ENCODE peak calls at places on chromosomes 4 and X, in six cellular contexts. V is IMR-90, L is heart left ventricle, M is Peyer's patch, R is tibial nerve, Z is uterus. Q is an unnamed sample.

GRCh38 chr4:58587856-58588255 is 1477.7 kb upstream of the IGFBP7 start:
- DNase-seq in R (no peak), V (no peak), L (no peak), Z (no peak), M (no peak), Q (no peak)

GRCh38 chr4:143486314-143486713 is 27.2 kb upstream of the SMARCA5 start:
- DNase-seq in L (no peak), M (no peak), R (no peak), Z (no peak), V (no peak), Q (no peak)

GRCh38 chrX:67692246-67692645 is 148.4 kb downstream of the AR start:
- DNase-seq in L (no peak), M (no peak), V (peak; percentile 16), R (no peak), Z (no peak), Q (no peak)

GRCh38 chr4:159434496-159435241 is 331.8 kb downstream of the RAPGEF2 start:
- DNase-seq in M (no peak), L (no peak), R (no peak), V (peak; percentile 65), Z (no peak), Q (no peak)

GRCh38 chrX:114675365-114675764 is 91.5 kb downstream of the HTR2C start:
- DNase-seq in L (no peak), Z (no peak), V (no peak), M (no peak), R (no peak), Q (no peak)

GRCh38 chr4:53717064-53717549 is 125.8 kb upstream of the LNX1 start:
- DNase-seq in Z (no peak), V (peak; percentile 73), M (no peak), R (no peak), L (no peak), Q (no peak)

GRCh38 chrX:36986231-36986630 is 21.9 kb upstream of the FAM47C start:
- DNase-seq in R (no peak), L (no peak), M (no peak), Z (no peak), V (no peak), Q (no peak)

GRCh38 chrX:13377537-13377936 is 57.7 kb upstream of the ATXN3L start:
- DNase-seq in M (no peak), V (peak; percentile 95), L (peak; percentile 34), Z (peak; percentile 46), R (no peak), Q (no peak)

GRCh38 chr4:40550900-40551546 is 78.6 kb downstream of the RBM47 start:
- DNase-seq in V (peak; percentile 52), R (no peak), Z (no peak), M (peak; percentile 59), L (no peak), Q (no peak)

GRCh38 chrX:116961872-116962582 is 499.3 kb upstream of the CT83 start:
- DNase-seq in Z (no peak), R (no peak), V (no peak), M (no peak), L (no peak), Q (no peak)

GRCh38 chr4:86543560-86544312 is 50.4 kb upstream of the PTPN13 start:
- DNase-seq in R (no peak), V (no peak), L (no peak), M (no peak), Z (no peak), Q (no peak)

GRCh38 chr4:11626046-11626445 is 197.4 kb upstream of the HS3ST1 start:
- DNase-seq in R (no peak), V (no peak), L (no peak), Z (no peak), M (no peak), Q (no peak)

GRCh38 chr4:93203708-93204107 is 624.8 kb upstream of the ATOH1 start:
- DNase-seq in R (no peak), V (peak; percentile 12), M (no peak), L (no peak), Z (no peak), Q (no peak)

GRCh38 chr4:31016322-31017061 is 296.3 kb downstream of the PCDH7 start:
- DNase-seq in V (no peak), L (no peak), R (no peak), Z (no peak), M (no peak), Q (no peak)

GRCh38 chr4:115355329-115355728 is 241.9 kb upstream of the NDST4 start:
- DNase-seq in V (no peak), R (no peak), M (no peak), Z (no peak), L (no peak), Q (no peak)

GRCh38 chrX:40094041-40094899 is 3.5 kb downstream of the BCOR start:
- DNase-seq in M (peak; percentile 79), Z (peak; percentile 40), V (peak; percentile 55), R (peak; percentile 51), L (peak; percentile 57), Q (peak; percentile 76)

GRCh38 chrX:112704226-112704625 is 24.5 kb upstream of the LHFPL1 start:
- DNase-seq in M (no peak), R (no peak), Z (no peak), V (no peak), L (no peak), Q (no peak)

GRCh38 chrX:154411322-154411980 is at the start of gene TAFAZZIN:
- DNase-seq in Z (peak; percentile 73), L (peak; percentile 79), M (peak; percentile 89), R (peak; percentile 34), V (peak; percentile 52), Q (peak; percentile 81)

GRCh38 chrX:18833071-18833731 is 125.8 kb downstream of the PPEF1 start:
- DNase-seq in M (no peak), R (peak; percentile 24), V (peak; percentile 16), Z (peak; percentile 62), L (peak; percentile 35), Q (peak; percentile 80)

GRCh38 chrX:24668111-24668510 is 21.0 kb upstream of the PCYT1B start:
- DNase-seq in M (no peak), V (no peak), R (no peak), Z (no peak), L (no peak), Q (no peak)

GRCh38 chrX:19647731-19648588 is 132.7 kb upstream of the MAP3K15 start:
- DNase-seq in R (no peak), L (no peak), V (peak; percentile 51), Z (no peak), M (no peak), Q (no peak)

GRCh38 chr4:101279377-101279871 is 67.9 kb downstream of the PPP3CA start:
- DNase-seq in Z (peak; percentile 71), R (peak; percentile 48), V (peak; percentile 97), L (peak; percentile 66), M (no peak), Q (no peak)

GRCh38 chr4:996994-997374 is 3.8 kb upstream of the SLC26A1 start:
- DNase-seq in Z (no peak), M (no peak), L (no peak), V (no peak), R (no peak), Q (no peak)

GRCh38 chr4:175453456-175453855 is 358.6 kb downstream of the GPM6A start:
- DNase-seq in M (no peak), Z (no peak), R (no peak), V (no peak), L (no peak), Q (no peak)

GRCh38 chrX:115134366-115134765 is 54.8 kb upstream of the RBMXL3 start:
- DNase-seq in V (peak; percentile 2), Z (no peak), L (no peak), R (no peak), M (no peak), Q (no peak)

GRCh38 chr4:15882675-15883086 is 55.9 kb downstream of the FGFBP1 start:
- DNase-seq in Z (peak; percentile 44), R (peak; percentile 33), M (peak; percentile 66), L (peak; percentile 39), V (peak; percentile 82), Q (peak; percentile 62)

GRCh38 chr4:17708992-17709759 is 72.2 kb downstream of the FAM184B start:
- DNase-seq in V (no peak), R (no peak), L (no peak), Z (no peak), M (no peak), Q (no peak)

GRCh38 chrX:6226053-6226645 is 2.5 kb downstream of the NLGN4X start:
- DNase-seq in Z (no peak), L (no peak), V (no peak), M (no peak), R (no peak), Q (no peak)

GRCh38 chrX:40734956-40735317 is 405 bp downstream of the MED14 start:
- DNase-seq in R (no peak), M (peak; percentile 62), V (no peak), Z (peak; percentile 36), L (peak; percentile 20), Q (no peak)

GRCh38 chr4:180567080-180567479 is 1676.1 kb upstream of the TENM3 start:
- DNase-seq in R (no peak), M (no peak), V (no peak), Z (no peak), L (no peak), Q (no peak)

GRCh38 chr4:17347445-17347844 is 164.4 kb downstream of the QDPR start:
- DNase-seq in R (peak; percentile 48), V (peak; percentile 19), L (no peak), M (no peak), Z (no peak), Q (no peak)

GRCh38 chrX:129609395-129609794 is 45.4 kb downstream of the APLN start:
- DNase-seq in Z (no peak), R (no peak), V (no peak), M (no peak), L (no peak), Q (no peak)

GRCh38 chrX:53223068-53223693 is 1.8 kb downstream of the KDM5C start:
- DNase-seq in Z (no peak), L (no peak), V (no peak), R (no peak), M (no peak), Q (no peak)

GRCh38 chrX:119425050-119425449 is 25.9 kb downstream of the SLC25A43 start:
- DNase-seq in Z (no peak), V (no peak), R (no peak), M (no peak), L (no peak), Q (no peak)

GRCh38 chrX:57595381-57595811 is 3.6 kb downstream of the ZXDB start:
- DNase-seq in M (no peak), L (peak; percentile 18), R (no peak), Z (peak; percentile 46), V (peak; percentile 85), Q (no peak)

GRCh38 chrX:144730486-144730885 is 516.8 kb upstream of the SPANXN1 start:
- DNase-seq in Z (no peak), R (no peak), L (no peak), V (no peak), M (no peak), Q (no peak)
- H3K9me3 ChIP-seq in Z (no peaks in the 10 kb centered on the region), R (no peaks in the 10 kb centered on the region), L (no peaks in the 10 kb centered on the region), V (peaks cover 6% of the 10 kb centered on the region), M (no peaks in the 10 kb centered on the region), Q (no peaks in the 10 kb centered on the region)

GRCh38 chr4:7134737-7135388 is 57.5 kb upstream of the SORCS2 start:
- DNase-seq in L (peak; percentile 50), M (peak; percentile 63), Z (peak; percentile 81), R (peak; percentile 76), V (peak; percentile 84), Q (no peak)
- TF ChIP-seq POLR2A in L (no peak), M (no peak), Z (no peak), R (no peak), V (no peak), Q (no peak)

GRCh38 chr4:45063701-45064100 is 337.3 kb upstream of the GNPDA2 start:
- DNase-seq in M (no peak), Z (no peak), V (no peak), R (no peak), L (no peak), Q (no peak)
- H3K9me3 ChIP-seq in M (no peaks in the 10 kb centered on the region), Z (no peaks in the 10 kb centered on the region), V (peaks cover 2% of the 10 kb centered on the region), R (peaks cover 9% of the 10 kb centered on the region), L (no peaks in the 10 kb centered on the region), Q (no peaks in the 10 kb centered on the region)

GRCh38 chr4:174283507-174284180 is at the start of the genes CEP44 and FBXO8:
- DNase-seq in Z (peak; percentile 61), R (peak; percentile 72), L (peak; percentile 68), M (peak; percentile 83), V (peak; percentile 78), Q (peak; percentile 69)
- TF ChIP-seq POLR2A in Z (no peak), R (peak; percentile 39), L (no peak), M (peak; percentile 41), V (peak; percentile 22), Q (no peak)

Q was measured in right lobe of liver.